ENCODE peak calls at places on chromosomes 4 and X, in nine cellular contexts. X is occipital lobe; M is glutamatergic neuron; H is NCI-H1417 treated with DMSO at 0.1 percent for 48 hours; A is naive thymus-derived CD8-positive, alpha-beta T cell; V is GM18507; Z is ELR; W is dermis microvascular lymphatic vessel endothelial cell; P is aorta. S is an unnamed sample.
A peak's percentile ranks its signal among the peaks of the same experiment; 100 is the strongest.

GRCh38 chr4:140296335-140296753 is 77.1 kb upstream of the SCOC start:
- DNase-seq in X (peak; percentile 34), M (peak; percentile 24), H (peak; percentile 27), A (no peak), V (no peak), Z (peak; percentile 82), W (peak; percentile 86), P (peak; percentile 78), S (peak; percentile 77)

GRCh38 chr4:38667005-38667771 is 3.2 kb downstream of the KLF3 start:
- DNase-seq in X (peak; percentile 61), M (peak; percentile 48), H (peak; percentile 63), A (peak; percentile 81), V (no peak), Z (peak; percentile 97), W (peak; percentile 99), P (no peak), S (peak; percentile 90)

GRCh38 chrX:46016296-46016695 is 528.9 kb downstream of the ZNF674 start:
- DNase-seq in X (no peak), M (no peak), H (no peak), A (no peak), V (no peak), Z (no peak), W (no peak), P (peak; percentile 42), S (no peak)

GRCh38 chr4:11480683-11481082 is 52.0 kb upstream of the HS3ST1 start:
- DNase-seq in X (no peak), M (no peak), H (no peak), A (no peak), V (no peak), Z (no peak), W (peak; percentile 73), P (no peak), S (no peak)

GRCh38 chr4:124389591-124389990 is 322.9 kb downstream of the ANKRD50 start:
- DNase-seq in X (no peak), M (no peak), H (no peak), A (no peak), V (no peak), Z (no peak), W (peak; percentile 14), P (no peak), S (no peak)

GRCh38 chr4:146342600-146343192 is 128.4 kb downstream of the REELD1 start:
- DNase-seq in X (no peak), M (no peak), H (no peak), A (no peak), V (no peak), Z (peak; percentile 62), W (peak; percentile 62), P (no peak), S (peak; percentile 26)

GRCh38 chrX:153445106-153445855 is 575 bp downstream of the TREX2 start:
- DNase-seq in X (no peak), M (no peak), H (no peak), A (no peak), V (no peak), Z (no peak), W (no peak), P (peak; percentile 74), S (no peak)

GRCh38 chr4:40194602-40195161 is 2.1 kb upstream of the RHOH start:
- DNase-seq in X (no peak), M (no peak), H (no peak), A (peak; percentile 61), V (no peak), Z (no peak), W (peak; percentile 8), P (no peak), S (no peak)

GRCh38 chr4:74547042-74547441 is 102.1 kb downstream of the AREG start:
- DNase-seq in X (no peak), M (no peak), H (no peak), A (no peak), V (no peak), Z (peak; percentile 26), W (peak; percentile 52), P (no peak), S (no peak)

GRCh38 chrX:15804563-15804962 is 14.3 kb downstream of the ZRSR2 start:
- DNase-seq in X (no peak), M (no peak), H (no peak), A (no peak), V (no peak), Z (no peak), W (no peak), P (no peak), S (no peak)

GRCh38 chr4:7818676-7819041 is 121.0 kb downstream of the AFAP1 start:
- DNase-seq in X (no peak), M (no peak), H (no peak), A (no peak), V (no peak), Z (no peak), W (no peak), P (no peak), S (no peak)

GRCh38 chrX:25721564-25721963 is 416.6 kb upstream of the MAGEB18 start:
- DNase-seq in X (no peak), M (no peak), H (no peak), A (no peak), V (no peak), Z (no peak), W (peak; percentile 18), P (no peak), S (no peak)

GRCh38 chr4:108355523-108356208 is 186.9 kb upstream of the LEF1 start:
- DNase-seq in X (no peak), M (no peak), H (no peak), A (peak; percentile 53), V (no peak), Z (no peak), W (no peak), P (no peak), S (no peak)

GRCh38 chr4:153497091-153497531 is 31.0 kb downstream of the TMEM131L start:
- DNase-seq in X (no peak), M (no peak), H (no peak), A (peak; percentile 40), V (no peak), Z (peak; percentile 71), W (peak; percentile 76), P (peak; percentile 23), S (no peak)

GRCh38 chr4:107391630-107392028 is 328.4 kb downstream of the PAPSS1 start:
- DNase-seq in X (no peak), M (no peak), H (no peak), A (no peak), V (no peak), Z (no peak), W (no peak), P (no peak), S (no peak)

GRCh38 chr4:181756451-181756850 is 486.8 kb upstream of the TENM3 start:
- DNase-seq in X (no peak), M (no peak), H (no peak), A (no peak), V (no peak), Z (no peak), W (no peak), P (no peak), S (no peak)

GRCh38 chr4:183602444-183603102 is 56.4 kb downstream of the RWDD4 start:
- DNase-seq in X (no peak), M (no peak), H (no peak), A (no peak), V (no peak), Z (peak; percentile 37), W (peak; percentile 19), P (no peak), S (no peak)

GRCh38 chrX:11406109-11406755 is 113.0 kb downstream of the AMELX start:
- DNase-seq in X (no peak), M (no peak), H (no peak), A (no peak), V (no peak), Z (peak; percentile 13), W (no peak), P (no peak), S (no peak)

GRCh38 chr4:37066149-37066548 is 178.4 kb upstream of the NWD2 start:
- DNase-seq in X (no peak), M (no peak), H (no peak), A (no peak), V (no peak), Z (no peak), W (no peak), P (no peak), S (no peak)

GRCh38 chr4:150237110-150237852 is 159.0 kb downstream of the DCLK2 start:
- DNase-seq in X (no peak), M (no peak), H (no peak), A (no peak), V (no peak), Z (peak; percentile 93), W (peak; percentile 87), P (no peak), S (no peak)

GRCh38 chr4:140595065-140595464 is 26.3 kb upstream of the UCP1 start:
- DNase-seq in X (no peak), M (no peak), H (no peak), A (no peak), V (no peak), Z (peak; percentile 8), W (peak; percentile 47), P (no peak), S (no peak)

GRCh38 chr4:145821771-145822170 is 116.9 kb downstream of the ZNF827 start:
- DNase-seq in X (no peak), M (no peak), H (no peak), A (no peak), V (no peak), Z (no peak), W (no peak), P (no peak), S (no peak)